ENCODE peak calls at places on chromosomes 4 and X, in eight cellular contexts. O is tibial artery; Y is GM03348; I is CD8-positive, alpha-beta T cell; T is EH; D is uterus; L is Ammon's horn; G is GM19239. N is an unnamed sample.

GRCh38 chr4:12399781-12400180 is 971.1 kb upstream of the HS3ST1 start:
- DNase-seq in O (no peak), Y (no peak), I (no peak), T (no peak), D (no peak), L (no peak), G (no peak), N (no peak)

GRCh38 chr4:185839204-185839712 is 27.3 kb upstream of the SORBS2 start:
- DNase-seq in O (peak), Y (peak), I (no peak), T (peak), D (peak), L (no peak), G (no peak), N (no peak)

GRCh38 chrX:154019061-154019621 is 561 bp downstream of the IRAK1 start:
- DNase-seq in O (no peak), Y (peak), I (no peak), T (no peak), D (no peak), L (no peak), G (no peak), N (no peak)

GRCh38 chrX:20427173-20427770 is 160.6 kb upstream of the RPS6KA3 start:
- DNase-seq in O (no peak), Y (no peak), I (no peak), T (no peak), D (no peak), L (no peak), G (no peak), N (no peak)

GRCh38 chr4:153234923-153235322 is 30.7 kb downstream of the TRIM2 start:
- DNase-seq in O (no peak), Y (peak), I (no peak), T (peak), D (no peak), L (no peak), G (no peak), N (no peak)

GRCh38 chr4:65791807-65792308 is 121.6 kb upstream of the EPHA5 start:
- DNase-seq in O (no peak), Y (no peak), I (no peak), T (peak), D (no peak), L (no peak), G (no peak), N (no peak)

GRCh38 chrX:57985951-57986350 is 75.7 kb upstream of the ZXDA start:
- DNase-seq in O (no peak), Y (no peak), I (no peak), T (no peak), D (no peak), L (no peak), G (no peak), N (no peak)

GRCh38 chr4:40842725-40843401 is 93.1 kb downstream of the NSUN7 start:
- DNase-seq in O (no peak), Y (no peak), I (no peak), T (peak), D (no peak), L (no peak), G (no peak), N (no peak)

GRCh38 chrX:72029473-72030411 is 102.0 kb downstream of the RTL5 start:
- DNase-seq in O (no peak), Y (peak), I (no peak), T (peak), D (no peak), L (no peak), G (no peak), N (no peak)

GRCh38 chr4:154164931-154165839 is 326.4 kb downstream of the DCHS2 start:
- DNase-seq in O (peak), Y (peak), I (no peak), T (peak), D (peak), L (peak), G (no peak), N (no peak)

GRCh38 chr4:177051473-177052060 is 258.1 kb upstream of the NEIL3 start:
- DNase-seq in O (no peak), Y (no peak), I (no peak), T (peak), D (no peak), L (no peak), G (peak), N (peak)

GRCh38 chr4:107826427-107826980 is 1.8 kb downstream of the SGMS2 start:
- DNase-seq in O (no peak), Y (no peak), I (no peak), T (no peak), D (no peak), L (no peak), G (no peak), N (no peak)

GRCh38 chr4:113468165-113469022 is 293.1 kb downstream of the CAMK2D start:
- DNase-seq in O (peak), Y (peak), I (no peak), T (peak), D (peak), L (peak), G (no peak), N (no peak)

GRCh38 chr4:168411318-168412150 is 68.8 kb downstream of the DDX60L start:
- DNase-seq in O (no peak), Y (no peak), I (no peak), T (peak), D (no peak), L (no peak), G (no peak), N (no peak)

GRCh38 chrX:151176351-151176750 is at the start of gene GPR50:
- DNase-seq in O (no peak), Y (no peak), I (no peak), T (no peak), D (no peak), L (no peak), G (no peak), N (no peak)

GRCh38 chr4:7381221-7381889 is 53.4 kb downstream of the PSAPL1 start:
- DNase-seq in O (peak), Y (peak), I (no peak), T (no peak), D (no peak), L (peak), G (no peak), N (no peak)

GRCh38 chr4:145709336-145709735 is 29.4 kb downstream of the C4orf51 start:
- DNase-seq in O (no peak), Y (no peak), I (no peak), T (no peak), D (no peak), L (no peak), G (no peak), N (no peak)

GRCh38 chr4:141645611-141646340 is 9.4 kb downstream of the IL15 start:
- DNase-seq in O (no peak), Y (peak), I (no peak), T (peak), D (no peak), L (no peak), G (no peak), N (no peak)

GRCh38 chr4:89420507-89420906 is 112.9 kb upstream of the GPRIN3 start:
- DNase-seq in O (no peak), Y (no peak), I (no peak), T (peak), D (no peak), L (no peak), G (no peak), N (no peak)

GRCh38 chr4:147560632-147561031 is 56.6 kb upstream of the TMEM184C start:
- DNase-seq in O (no peak), Y (peak), I (no peak), T (peak), D (no peak), L (no peak), G (no peak), N (no peak)

GRCh38 chr4:82792912-82793649 is 5.5 kb downstream of the SCD5 start:
- DNase-seq in O (no peak), Y (peak), I (no peak), T (peak), D (no peak), L (peak), G (no peak), N (no peak)

GRCh38 chrX:44748014-44748413 is 95.8 kb upstream of the DUSP21 start:
- DNase-seq in O (no peak), Y (peak), I (no peak), T (peak), D (no peak), L (peak), G (no peak), N (no peak)

GRCh38 chr4:3461515-3462291 is 1.4 kb upstream of the DOK7 start:
- DNase-seq in O (no peak), Y (no peak), I (no peak), T (no peak), D (no peak), L (peak), G (no peak), N (no peak)

GRCh38 chr4:24743931-24744330 is 51.4 kb upstream of the SOD3 start:
- DNase-seq in O (no peak), Y (no peak), I (no peak), T (peak), D (peak), L (no peak), G (no peak), N (no peak)

GRCh38 chrX:120402363-120402762 is 40.5 kb downstream of the ATP1B4 start:
- DNase-seq in O (no peak), Y (no peak), I (no peak), T (no peak), D (no peak), L (no peak), G (no peak), N (no peak)

GRCh38 chr4:54930226-54930625 is 195.2 kb downstream of the KDR start:
- DNase-seq in O (no peak), Y (peak), I (no peak), T (peak), D (no peak), L (no peak), G (no peak), N (no peak)

GRCh38 chr4:123786955-123787354 is 390.4 kb downstream of the SPRY1 start:
- DNase-seq in O (no peak), Y (no peak), I (no peak), T (peak), D (peak), L (no peak), G (no peak), N (no peak)

GRCh38 chr4:182600093-182600492 is 317.1 kb downstream of the DCTD start:
- DNase-seq in O (no peak), Y (no peak), I (no peak), T (peak), D (no peak), L (no peak), G (no peak), N (no peak)

GRCh38 chr4:3286335-3287175 is 6.3 kb upstream of the RGS12 start:
- DNase-seq in O (peak), Y (no peak), I (no peak), T (no peak), D (no peak), L (no peak), G (peak), N (peak)

GRCh38 chr4:184409911-184410692 is 64.2 kb downstream of the IRF2 start:
- DNase-seq in O (peak), Y (no peak), I (peak), T (no peak), D (no peak), L (no peak), G (no peak), N (peak)

GRCh38 chr4:90318208-90318607 is 191.0 kb downstream of the CCSER1 start:
- DNase-seq in O (no peak), Y (peak), I (no peak), T (peak), D (no peak), L (peak), G (no peak), N (no peak)

GRCh38 chr4:145734576-145735329 is 54.8 kb downstream of the C4orf51 start:
- DNase-seq in O (peak), Y (peak), I (no peak), T (peak), D (peak), L (no peak), G (no peak), N (peak)

GRCh38 chrX:44974462-44974861 is 101.5 kb downstream of the KDM6A start:
- DNase-seq in O (no peak), Y (peak), I (no peak), T (peak), D (no peak), L (no peak), G (no peak), N (no peak)

GRCh38 chr4:171650543-171650942 is 162.7 kb upstream of the GALNTL6 start:
- DNase-seq in O (no peak), Y (no peak), I (no peak), T (no peak), D (no peak), L (no peak), G (no peak), N (peak)

GRCh38 chr4:10153161-10153560 is 36.6 kb upstream of the WDR1 start:
- DNase-seq in O (no peak), Y (no peak), I (no peak), T (no peak), D (no peak), L (no peak), G (no peak), N (no peak)

GRCh38 chr4:7226993-7227392 is 34.7 kb downstream of the SORCS2 start:
- DNase-seq in O (no peak), Y (no peak), I (no peak), T (no peak), D (no peak), L (no peak), G (no peak), N (no peak)